ENCODE peak calls at places on chromosome 17, in six cellular contexts. One of them, this sample, is unnamed.

GRCh38 chr17:49995055-49995738 is at the start of gene DLX3:
- DNase-seq in K562: no peak
- DNase-seq in endothelial cell of umbilical vein: peak
- DNase-seq in A549: peak
- DNase-seq in GM12878: no peak
- DNase-seq in HepG2: no peak
- DNase-seq in this sample: peak

GRCh38 chr17:27892866-27893769 is at the start of gene LYRM9:
- DNase-seq in A549: peak
- DNase-seq in HepG2: peak
- DNase-seq in endothelial cell of umbilical vein: peak
- DNase-seq in K562: peak
- DNase-seq in GM12878: peak
- DNase-seq in this sample: peak

GRCh38 chr17:62797959-62798358 is 10.2 kb downstream of the MARCHF10 start:
- DNase-seq in A549: no peak
- DNase-seq in HepG2: no peak
- DNase-seq in endothelial cell of umbilical vein: no peak
- DNase-seq in GM12878: no peak
- DNase-seq in K562: no peak
- DNase-seq in this sample: no peak

GRCh38 chr17:38442548-38442947 is 14.3 kb downstream of the ARHGAP23 start:
- DNase-seq in GM12878: no peak
- DNase-seq in A549: no peak
- DNase-seq in K562: no peak
- DNase-seq in endothelial cell of umbilical vein: no peak
- DNase-seq in HepG2: no peak
- DNase-seq in this sample: no peak

GRCh38 chr17:31830971-31831755 is 27.9 kb downstream of the COPRS start:
- DNase-seq in endothelial cell of umbilical vein: no peak
- DNase-seq in A549: no peak
- DNase-seq in HepG2: no peak
- DNase-seq in K562: no peak
- DNase-seq in GM12878: no peak
- DNase-seq in this sample: peak

GRCh38 chr17:6138761-6139446 is 68.7 kb downstream of the WSCD1 start:
- DNase-seq in HepG2: no peak
- DNase-seq in GM12878: no peak
- DNase-seq in A549: no peak
- DNase-seq in K562: no peak
- DNase-seq in endothelial cell of umbilical vein: no peak
- DNase-seq in this sample: no peak

GRCh38 chr17:57803026-57803425 is 46.8 kb downstream of the MRPS23 start:
- DNase-seq in K562: no peak
- DNase-seq in A549: no peak
- DNase-seq in HepG2: no peak
- DNase-seq in endothelial cell of umbilical vein: no peak
- DNase-seq in GM12878: no peak
- DNase-seq in this sample: no peak

GRCh38 chr17:63534078-63534570 is 11.0 kb downstream of the KCNH6 start:
- DNase-seq in HepG2: no peak
- DNase-seq in GM12878: no peak
- DNase-seq in A549: no peak
- DNase-seq in endothelial cell of umbilical vein: no peak
- DNase-seq in K562: no peak
- DNase-seq in this sample: no peak

GRCh38 chr17:6677946-6678345 is 26.4 kb downstream of the C17orf100 start:
- DNase-seq in GM12878: no peak
- DNase-seq in HepG2: no peak
- DNase-seq in endothelial cell of umbilical vein: no peak
- DNase-seq in K562: no peak
- DNase-seq in A549: no peak
- DNase-seq in this sample: no peak

GRCh38 chr17:38469875-38470274 is 41.6 kb downstream of the ARHGAP23 start:
- DNase-seq in A549: no peak
- DNase-seq in HepG2: no peak
- DNase-seq in K562: peak
- DNase-seq in endothelial cell of umbilical vein: peak
- DNase-seq in GM12878: no peak
- DNase-seq in this sample: no peak

GRCh38 chr17:80785477-80786178 is 206.0 kb upstream of the CHMP6 start:
- DNase-seq in A549: no peak
- DNase-seq in K562: no peak
- DNase-seq in HepG2: no peak
- DNase-seq in endothelial cell of umbilical vein: no peak
- DNase-seq in GM12878: no peak
- DNase-seq in this sample: no peak

GRCh38 chr17:29005936-29006438 is at the start of gene SEZ6:
- DNase-seq in A549: peak
- DNase-seq in GM12878: no peak
- DNase-seq in K562: peak
- DNase-seq in HepG2: peak
- DNase-seq in endothelial cell of umbilical vein: peak
- DNase-seq in this sample: peak

GRCh38 chr17:3704931-3705717 is 9.2 kb upstream of the P2RX5 start:
- DNase-seq in GM12878: no peak
- DNase-seq in HepG2: no peak
- DNase-seq in endothelial cell of umbilical vein: no peak
- DNase-seq in A549: no peak
- DNase-seq in K562: no peak
- DNase-seq in this sample: no peak

GRCh38 chr17:21095735-21096134 is 31.0 kb upstream of the DHRS7B start:
- DNase-seq in K562: no peak
- DNase-seq in endothelial cell of umbilical vein: no peak
- DNase-seq in A549: no peak
- DNase-seq in GM12878: no peak
- DNase-seq in HepG2: no peak
- DNase-seq in this sample: no peak

DNA sequence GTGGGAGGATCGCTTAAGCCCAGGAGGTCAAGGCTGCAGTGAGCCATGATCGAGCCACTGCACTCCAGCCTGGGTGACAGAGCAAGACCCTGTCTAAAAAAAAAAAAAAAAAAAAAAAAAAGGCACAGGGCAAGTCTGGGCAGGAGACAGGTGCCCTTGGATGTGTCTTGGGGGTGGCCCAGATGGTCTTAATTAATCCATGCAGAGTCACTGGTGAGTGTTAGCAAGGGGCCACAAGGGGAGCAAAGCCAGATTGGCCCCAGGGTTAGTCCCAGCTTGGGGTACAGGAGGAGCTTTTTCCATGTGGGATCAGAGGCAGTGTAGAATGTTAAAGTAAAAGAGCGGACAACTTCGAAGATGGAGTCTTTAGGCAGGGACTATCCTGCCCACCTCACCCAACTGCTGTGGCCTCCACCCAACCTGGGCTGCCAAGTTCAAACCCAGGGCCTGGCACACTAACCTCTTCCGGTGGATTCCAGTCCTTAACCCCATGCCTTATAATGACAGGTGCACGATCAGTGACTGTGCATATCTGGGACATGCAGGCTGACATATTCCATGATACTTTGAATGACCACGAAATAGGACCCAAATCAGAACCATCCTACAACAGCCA is 32.2 kb upstream of the MFSD6L start:
- DNase-seq in A549: no peak
- DNase-seq in endothelial cell of umbilical vein: no peak
- DNase-seq in GM12878: no peak
- DNase-seq in K562: no peak
- DNase-seq in HepG2: no peak
- DNase-seq in this sample: no peak
- TF ChIP-seq CTCF in A549: no peak
- TF ChIP-seq CTCF in endothelial cell of umbilical vein: no peak
- TF ChIP-seq CTCF in GM12878: no peak
- TF ChIP-seq CTCF in K562: no peak
- TF ChIP-seq CTCF in HepG2: no peak
- TF ChIP-seq CTCF in this sample: no peak

DNA sequence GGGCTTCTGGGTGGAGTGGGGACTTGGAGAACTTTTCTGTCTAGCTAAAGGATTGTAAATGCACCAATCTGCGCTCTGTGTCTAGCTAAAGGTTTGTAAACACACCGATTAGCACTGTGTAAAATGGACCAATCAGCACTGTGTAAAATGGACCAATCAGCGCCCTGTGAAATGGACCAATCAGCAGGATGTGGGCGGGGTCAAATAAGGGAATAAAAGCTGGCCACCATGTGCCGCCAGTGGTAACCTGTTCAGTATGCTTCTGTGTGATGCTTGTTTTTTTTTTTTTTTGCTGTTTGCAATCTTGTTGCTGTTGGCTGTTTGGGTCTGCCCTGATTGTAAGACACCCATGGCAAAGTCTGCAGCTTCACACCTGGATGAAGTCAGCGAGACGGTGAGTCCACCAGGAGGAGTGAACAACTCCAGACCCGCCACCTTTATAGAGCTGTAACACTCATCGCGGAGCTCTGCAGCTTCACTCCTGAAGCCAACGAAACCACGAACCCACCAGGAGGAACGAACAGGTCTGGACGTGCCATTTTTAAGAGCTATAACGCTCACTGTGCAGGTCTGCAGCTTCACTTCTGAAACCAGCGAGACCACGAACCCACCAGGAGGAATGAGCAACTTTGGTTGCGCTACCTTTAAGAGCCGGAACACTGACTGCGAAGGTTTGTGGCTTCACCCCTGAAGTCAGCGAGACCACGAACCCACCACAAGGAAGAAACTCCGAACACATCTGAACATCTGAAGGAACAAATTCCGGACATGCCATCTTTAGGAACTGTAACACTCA is 85.0 kb upstream of the MED9 start:
- DNase-seq in A549: no peak
- DNase-seq in GM12878: peak
- DNase-seq in HepG2: no peak
- DNase-seq in K562: no peak
- DNase-seq in endothelial cell of umbilical vein: no peak
- DNase-seq in this sample: no peak
- TF ChIP-seq MYC in A549: no peak
- TF ChIP-seq MYC in GM12878: no peak
- TF ChIP-seq MYC in HepG2: no peak
- TF ChIP-seq MYC in K562: peak
- TF ChIP-seq MYC in endothelial cell of umbilical vein: no peak
- TF ChIP-seq MYC in this sample: no peak

DNA sequence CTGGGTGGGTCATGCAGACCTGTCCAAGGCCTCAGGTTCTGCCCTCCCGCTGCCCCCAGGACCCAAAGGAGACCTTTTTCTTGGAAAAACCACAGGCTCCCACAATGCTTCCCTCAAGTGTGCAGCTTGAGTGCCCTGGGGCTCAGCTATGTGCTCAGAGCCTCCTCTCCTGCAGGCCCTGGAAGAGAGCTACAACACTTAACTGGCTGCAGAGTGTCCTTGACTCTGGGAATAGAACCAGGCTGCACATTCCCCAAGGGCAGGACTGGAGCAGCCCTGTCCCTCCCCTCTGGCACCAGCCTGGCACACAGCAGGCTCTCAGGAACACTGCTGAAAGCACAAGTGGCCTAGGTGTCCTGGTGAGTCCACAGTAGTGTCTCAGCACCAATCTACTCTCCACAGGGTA is 4.8 kb upstream of the SREBF1 start:
- DNase-seq in K562: no peak
- DNase-seq in endothelial cell of umbilical vein: no peak
- DNase-seq in A549: no peak
- DNase-seq in HepG2: peak
- DNase-seq in GM12878: no peak
- DNase-seq in this sample: no peak
- TF ChIP-seq MAX in K562: no peak
- TF ChIP-seq MAX in endothelial cell of umbilical vein: no peak
- TF ChIP-seq MAX in A549: no peak
- TF ChIP-seq MAX in HepG2: no peak
- TF ChIP-seq MAX in GM12878: no peak
- TF ChIP-seq MAX in this sample: no peak

GRCh38 chr17:54900457-54901229 is at the start of gene TOM1L1:
- DNase-seq in A549: peak
- DNase-seq in GM12878: no peak
- DNase-seq in endothelial cell of umbilical vein: no peak
- DNase-seq in K562: peak
- DNase-seq in HepG2: peak
- DNase-seq in this sample: no peak
- TF ChIP-seq CTCF in A549: no peak
- TF ChIP-seq CTCF in GM12878: peak
- TF ChIP-seq CTCF in endothelial cell of umbilical vein: no peak
- TF ChIP-seq CTCF in K562: no peak
- TF ChIP-seq CTCF in HepG2: peak
- TF ChIP-seq CTCF in this sample: no peak

GRCh38 chr17:42677921-42678781 is 1.4 kb upstream of the PLEKHH3 start:
- DNase-seq in GM12878: no peak
- DNase-seq in endothelial cell of umbilical vein: peak
- DNase-seq in HepG2: peak
- DNase-seq in A549: peak
- DNase-seq in K562: peak
- DNase-seq in this sample: peak

GRCh38 chr17:42675984-42676423 is 790 bp downstream of the PLEKHH3 start:
- DNase-seq in GM12878: no peak
- DNase-seq in K562: peak
- DNase-seq in endothelial cell of umbilical vein: peak
- DNase-seq in A549: peak
- DNase-seq in HepG2: no peak
- DNase-seq in this sample: no peak

GRCh38 chr17:42675348-42675983 is 1.3 kb downstream of the PLEKHH3 start:
- DNase-seq in HepG2: no peak
- DNase-seq in GM12878: no peak
- DNase-seq in endothelial cell of umbilical vein: no peak
- DNase-seq in A549: no peak
- DNase-seq in K562: peak
- DNase-seq in this sample: peak

GRCh38 chr17:42677012-42677857 is 441 bp upstream of the PLEKHH3 start:
- DNase-seq in GM12878: peak
- DNase-seq in K562: peak
- DNase-seq in endothelial cell of umbilical vein: peak
- DNase-seq in A549: peak
- DNase-seq in HepG2: peak
- DNase-seq in this sample: peak

GRCh38 chr17:42676424-42677011 is at the start of gene PLEKHH3:
- DNase-seq in GM12878: no peak
- DNase-seq in A549: no peak
- DNase-seq in endothelial cell of umbilical vein: no peak
- DNase-seq in K562: no peak
- DNase-seq in HepG2: no peak
- DNase-seq in this sample: peak
- TF ChIP-seq MYC in GM12878: no peak
- TF ChIP-seq MYC in A549: no peak
- TF ChIP-seq MYC in endothelial cell of umbilical vein: no peak
- TF ChIP-seq MYC in K562: no peak
- TF ChIP-seq MYC in HepG2: peak
- TF ChIP-seq MYC in this sample: no peak